ENCODE peak calls at places on chromosome 20, in four cellular contexts. One of them, this sample, is unnamed.

GRCh38 chr20:23230766-23231385 is 119.7 kb upstream of the NXT1 start:
- DNase-seq in HepG2: no peak
- DNase-seq in K562: no peak
- DNase-seq in H1: no peak
- DNase-seq in this sample: no peak

GRCh38 chr20:33303595-33303994 is 20.6 kb downstream of the BPIFB1 start:
- DNase-seq in H1: no peak
- DNase-seq in K562: no peak
- DNase-seq in HepG2: no peak
- DNase-seq in this sample: no peak

GRCh38 chr20:53984781-53985518 is 85.4 kb downstream of the BCAS1 start:
- DNase-seq in H1: no peak
- DNase-seq in K562: no peak
- DNase-seq in HepG2: no peak
- DNase-seq in this sample: no peak

GRCh38 chr20:52124821-52125220 is 66.8 kb downstream of the ZFP64 start:
- DNase-seq in H1: no peak
- DNase-seq in HepG2: no peak
- DNase-seq in K562: no peak
- DNase-seq in this sample: no peak

GRCh38 chr20:31237763-31238162 is 19.7 kb upstream of the DEFB115 start:
- DNase-seq in H1: no peak
- DNase-seq in HepG2: no peak
- DNase-seq in K562: no peak
- DNase-seq in this sample: no peak

GRCh38 chr20:35369804-35370203 is 42.0 kb downstream of the UQCC1 start:
- DNase-seq in H1: no peak
- DNase-seq in K562: no peak
- DNase-seq in HepG2: peak; percentile 64
- DNase-seq in this sample: no peak

GRCh38 chr20:34415079-34415478 is 52.0 kb downstream of the ITCH start:
- DNase-seq in K562: no peak
- DNase-seq in H1: no peak
- DNase-seq in HepG2: no peak
- DNase-seq in this sample: peak; percentile 39

GRCh38 chr20:6277661-6278060 is 154.8 kb upstream of the FERMT1 start:
- DNase-seq in K562: no peak
- DNase-seq in H1: no peak
- DNase-seq in HepG2: no peak
- DNase-seq in this sample: no peak

DNA sequence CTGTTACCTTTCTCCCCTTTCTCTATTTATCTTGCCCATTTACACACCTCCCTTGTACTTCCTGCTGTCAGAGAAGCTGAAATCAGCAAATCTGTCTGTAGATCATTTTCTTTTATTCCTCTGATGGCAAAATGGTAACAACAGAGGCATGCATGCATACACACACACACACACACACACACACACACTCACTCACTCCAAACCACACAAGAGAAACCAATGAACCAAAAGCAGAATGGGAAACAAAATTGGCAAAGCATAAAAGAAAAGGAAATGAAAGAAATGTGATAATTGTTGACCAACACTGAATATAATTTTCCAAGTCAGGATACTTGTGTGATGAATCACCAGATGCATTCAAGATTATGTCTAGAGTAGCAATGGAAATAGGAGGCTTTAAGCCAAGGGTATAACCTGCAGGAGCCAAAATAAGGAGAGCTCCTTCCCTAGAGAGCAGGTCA is 172.4 kb downstream of the PLCB4 start:
- DNase-seq in HepG2: no peak
- DNase-seq in H1: no peak
- DNase-seq in K562: no peak
- DNase-seq in this sample: no peak
- TF ChIP-seq KDM1A in HepG2: no peak
- TF ChIP-seq KDM1A in H1: no peak
- TF ChIP-seq KDM1A in K562: no peak
- TF ChIP-seq KDM1A in this sample: no peak

GRCh38 chr20:10699506-10699905 is 25.7 kb upstream of the JAG1 start:
- DNase-seq in K562: no peak
- DNase-seq in H1: no peak
- DNase-seq in HepG2: no peak
- DNase-seq in this sample: no peak

GRCh38 chr20:10699941-10700340 is 26.1 kb upstream of the JAG1 start:
- DNase-seq in K562: no peak
- DNase-seq in HepG2: no peak
- DNase-seq in H1: no peak
- DNase-seq in this sample: no peak

GRCh38 chr20:10701607-10702006 is 27.8 kb upstream of the JAG1 start:
- DNase-seq in H1: no peak
- DNase-seq in K562: no peak
- DNase-seq in HepG2: no peak
- DNase-seq in this sample: no peak

GRCh38 chr20:10696650-10697049 is 22.9 kb upstream of the JAG1 start:
- DNase-seq in HepG2: peak; percentile 34
- DNase-seq in K562: peak; percentile 18
- DNase-seq in H1: peak; percentile 15
- DNase-seq in this sample: no peak
- H3K36me3 ChIP-seq in HepG2: no peaks in the 10 kb centered on the region
- H3K36me3 ChIP-seq in K562: no peaks in the 10 kb centered on the region
- H3K36me3 ChIP-seq in H1: no peaks in the 10 kb centered on the region
- H3K36me3 ChIP-seq in this sample: no peaks in the 10 kb centered on the region

GRCh38 chr20:47210470-47210869 is 146.0 kb downstream of the ZMYND8 start:
- DNase-seq in HepG2: no peak
- DNase-seq in K562: no peak
- DNase-seq in H1: no peak
- DNase-seq in this sample: no peak
- TF ChIP-seq KDM1A in HepG2: no peak
- TF ChIP-seq KDM1A in K562: no peak
- TF ChIP-seq KDM1A in H1: no peak
- TF ChIP-seq KDM1A in this sample: no peak

GRCh38 chr20:44945261-44945660 is 14.9 kb downstream of the TOMM34 start:
- DNase-seq in H1: no peak
- DNase-seq in HepG2: no peak
- DNase-seq in K562: no peak
- DNase-seq in this sample: no peak

GRCh38 chr20:44948107-44948506 is 12.1 kb downstream of the TOMM34 start:
- DNase-seq in HepG2: no peak
- DNase-seq in H1: no peak
- DNase-seq in K562: no peak
- DNase-seq in this sample: no peak

GRCh38 chr20:44943828-44944227 is 16.4 kb downstream of the TOMM34 start:
- DNase-seq in HepG2: no peak
- DNase-seq in H1: no peak
- DNase-seq in K562: no peak
- DNase-seq in this sample: no peak

GRCh38 chr20:44948513-44948912 is 11.7 kb downstream of the TOMM34 start:
- DNase-seq in HepG2: no peak
- DNase-seq in K562: no peak
- DNase-seq in H1: no peak
- DNase-seq in this sample: no peak

GRCh38 chr20:44946266-44946852 is 13.8 kb downstream of the TOMM34 start:
- DNase-seq in HepG2: no peak
- DNase-seq in K562: no peak
- DNase-seq in H1: no peak
- DNase-seq in this sample: no peak
- H3K36me3 ChIP-seq in HepG2: peaks cover 56% of the 10 kb centered on the region
- H3K36me3 ChIP-seq in K562: peaks cover 99% of the 10 kb centered on the region
- H3K36me3 ChIP-seq in H1: peaks cover 71% of the 10 kb centered on the region
- H3K36me3 ChIP-seq in this sample: peaks cover 22% of the 10 kb centered on the region

DNA sequence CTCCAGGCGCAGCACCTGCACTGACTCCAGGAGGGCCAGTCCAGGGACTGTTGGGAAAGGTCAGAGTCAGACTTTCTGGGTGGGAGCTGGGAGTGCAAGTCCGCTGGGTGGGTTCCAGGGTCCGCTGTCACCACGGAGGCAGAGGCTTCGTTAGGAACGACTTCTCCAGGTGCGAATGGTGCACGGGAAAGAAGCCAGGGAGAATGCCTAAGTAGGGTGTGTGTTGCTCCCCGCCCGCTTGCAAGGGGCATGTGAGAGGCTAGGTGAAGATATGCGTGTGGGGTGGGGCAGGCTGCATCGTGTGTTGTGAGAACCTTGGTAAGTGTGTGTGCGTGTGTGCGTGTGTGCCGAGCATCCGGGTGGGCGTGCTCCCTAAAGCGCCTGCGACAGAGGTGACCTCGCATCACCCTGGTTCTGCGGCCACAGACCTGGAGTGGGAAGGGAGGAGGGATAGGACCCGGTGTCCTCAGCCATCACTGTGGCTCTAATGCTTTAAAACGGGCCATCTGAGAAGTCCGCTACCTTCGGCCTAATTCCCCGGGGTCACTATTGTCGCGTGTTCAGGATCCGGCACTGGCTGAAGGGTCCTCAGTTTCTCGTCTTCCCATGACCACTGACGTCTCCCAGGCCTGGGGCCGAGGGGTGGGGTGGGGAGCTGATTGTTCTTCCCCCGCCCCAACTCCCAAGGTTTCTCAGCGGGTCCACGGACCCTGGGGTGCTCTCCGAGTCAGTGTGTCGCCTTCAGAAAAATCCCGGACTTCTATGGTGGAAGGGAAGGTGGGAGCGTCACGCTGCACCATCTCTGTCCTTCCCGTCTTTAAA is 6.1 kb downstream of the SLC32A1 start:
- DNase-seq in HepG2: no peak
- DNase-seq in K562: no peak
- DNase-seq in H1: no peak
- DNase-seq in this sample: no peak
- TF ChIP-seq KDM1A in HepG2: no peak
- TF ChIP-seq KDM1A in K562: no peak
- TF ChIP-seq KDM1A in H1: no peak
- TF ChIP-seq KDM1A in this sample: no peak

DNA sequence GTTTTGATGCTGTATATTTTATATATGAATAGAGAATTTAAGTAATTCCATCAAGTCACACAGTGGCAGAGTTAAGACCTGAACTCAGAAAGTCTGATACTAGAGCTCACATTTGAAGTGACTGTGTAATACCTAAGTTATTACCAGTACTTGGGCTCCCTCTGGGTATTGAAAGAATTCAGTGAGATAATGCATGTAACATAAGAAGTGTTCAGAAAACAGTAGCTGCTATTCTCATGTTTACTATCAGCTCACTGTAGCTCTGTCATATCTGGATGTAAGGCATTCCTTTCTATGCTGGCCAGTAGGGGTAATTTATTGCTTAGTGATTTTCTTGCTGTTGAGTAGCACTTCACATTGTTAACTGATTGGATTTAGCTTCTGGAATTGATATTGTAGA is 44.6 kb downstream of the NKX2-4 start:
- DNase-seq in H1: no peak
- DNase-seq in HepG2: peak; percentile 51
- DNase-seq in K562: no peak
- DNase-seq in this sample: no peak
- H3K36me3 ChIP-seq in H1: peaks cover 62% of the 10 kb centered on the region
- H3K36me3 ChIP-seq in HepG2: peaks cover 12% of the 10 kb centered on the region
- H3K36me3 ChIP-seq in K562: peaks cover 52% of the 10 kb centered on the region
- H3K36me3 ChIP-seq in this sample: peaks cover 26% of the 10 kb centered on the region

DNA sequence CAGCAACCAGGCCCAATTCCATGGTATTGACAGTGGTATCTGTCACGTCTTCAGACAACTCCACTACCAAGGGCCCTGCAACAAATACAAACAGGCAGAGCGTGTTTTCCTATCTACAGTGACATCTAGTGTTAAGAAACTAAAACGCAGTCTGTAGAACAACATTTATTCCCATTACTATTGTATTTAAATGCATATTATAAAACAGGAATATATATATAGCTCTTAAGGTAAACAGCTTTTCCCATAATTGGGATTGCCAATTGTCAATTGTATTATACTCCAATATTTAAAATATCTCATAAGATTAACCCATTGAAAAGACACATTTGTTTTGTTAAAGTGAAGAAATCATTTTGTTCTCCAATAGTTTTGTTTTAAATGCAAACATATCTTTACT is 97.2 kb downstream of the KIF16B start:
- DNase-seq in K562: peak; percentile 23
- DNase-seq in H1: no peak
- DNase-seq in HepG2: peak; percentile 76
- DNase-seq in this sample: peak; percentile 28
- TF ChIP-seq KDM1A in K562: no peak
- TF ChIP-seq KDM1A in H1: no peak
- TF ChIP-seq KDM1A in HepG2: no peak
- TF ChIP-seq KDM1A in this sample: no peak

This sample was measured in GM12878.